ENCODE peak calls at places on chromosome 21, in ten cellular contexts. E is epithelial cell of proximal tubule, I is HFF-Myc, M is GM12878, Y is astrocyte of the spinal cord, H is bronchial epithelial cell, J is cardiac muscle cell, R is PC-9, B is fibroblast of the aortic adventitia, K is lower lobe of right lung. C is an unnamed sample.

GRCh38 chr21:29298348-29299045 is at the start of gene BACH1:
- DNase-seq in E (no peak), I (no peak), M (no peak), Y (peak), H (peak), J (peak), R (peak), B (peak), K (peak), C (peak)

GRCh38 chr21:31273278-31273677 is 70.8 kb downstream of the TIAM1 start:
- DNase-seq in E (no peak), I (no peak), M (no peak), Y (no peak), H (peak), J (no peak), R (no peak), B (no peak), K (no peak), C (no peak)

GRCh38 chr21:17446737-17447136 is 66.1 kb upstream of the CXADR start:
- DNase-seq in E (no peak), I (no peak), M (no peak), Y (no peak), H (peak), J (no peak), R (no peak), B (peak), K (no peak), C (no peak)

GRCh38 chr21:29287383-29287782 is 11.3 kb upstream of the BACH1 start:
- DNase-seq in E (no peak), I (no peak), M (no peak), Y (peak), H (peak), J (peak), R (no peak), B (peak), K (no peak), C (peak)

GRCh38 chr21:39185157-39185556 is 1.9 kb upstream of the PSMG1 start:
- DNase-seq in E (no peak), I (no peak), M (no peak), Y (no peak), H (no peak), J (no peak), R (no peak), B (no peak), K (no peak), C (no peak)

GRCh38 chr21:24280591-24280990 is 1326.7 kb downstream of the MRPL39 start:
- DNase-seq in E (no peak), I (no peak), M (no peak), Y (no peak), H (no peak), J (no peak), R (no peak), B (no peak), K (no peak), C (no peak)

GRCh38 chr21:29449306-29449940 is 150.7 kb downstream of the BACH1 start:
- DNase-seq in E (no peak), I (no peak), M (no peak), Y (no peak), H (no peak), J (peak), R (no peak), B (no peak), K (no peak), C (no peak)

GRCh38 chr21:17343055-17343454 is 169.8 kb upstream of the CXADR start:
- DNase-seq in E (no peak), I (peak), M (no peak), Y (peak), H (peak), J (peak), R (no peak), B (peak), K (no peak), C (peak)

GRCh38 chr21:25370311-25370744 is 237.0 kb downstream of the MRPL39 start:
- DNase-seq in E (peak), I (peak), M (no peak), Y (peak), H (peak), J (peak), R (no peak), B (peak), K (no peak), C (no peak)

GRCh38 chr21:35111531-35111930 is 62.4 kb upstream of the RUNX1 start:
- DNase-seq in E (no peak), I (no peak), M (no peak), Y (no peak), H (peak), J (no peak), R (peak), B (no peak), K (no peak), C (no peak)

GRCh38 chr21:17742181-17742580 is 77.0 kb downstream of the C21orf91 start:
- DNase-seq in E (no peak), I (no peak), M (no peak), Y (no peak), H (peak), J (no peak), R (no peak), B (no peak), K (no peak), C (no peak)

GRCh38 chr21:16280731-16281130 is 550.9 kb downstream of the USP25 start:
- DNase-seq in E (peak), I (no peak), M (no peak), Y (no peak), H (no peak), J (peak), R (no peak), B (no peak), K (no peak), C (no peak)

GRCh38 chr21:14492890-14493289 is 53.2 kb downstream of the SAMSN1 start:
- DNase-seq in E (no peak), I (no peak), M (no peak), Y (no peak), H (no peak), J (no peak), R (no peak), B (no peak), K (no peak), C (no peak)

GRCh38 chr21:16536661-16537359 is 807.0 kb downstream of the USP25 start:
- DNase-seq in E (no peak), I (no peak), M (no peak), Y (peak), H (peak), J (peak), R (no peak), B (peak), K (no peak), C (no peak)

GRCh38 chr21:37675202-37675801 is 241.0 kb downstream of the KCNJ6 start:
- DNase-seq in E (no peak), I (peak), M (no peak), Y (peak), H (peak), J (peak), R (peak), B (peak), K (peak), C (peak)

GRCh38 chr21:34813266-34813886 is 144.6 kb downstream of the CLIC6 start:
- DNase-seq in E (no peak), I (no peak), M (no peak), Y (peak), H (peak), J (peak), R (peak), B (peak), K (no peak), C (no peak)

DNA sequence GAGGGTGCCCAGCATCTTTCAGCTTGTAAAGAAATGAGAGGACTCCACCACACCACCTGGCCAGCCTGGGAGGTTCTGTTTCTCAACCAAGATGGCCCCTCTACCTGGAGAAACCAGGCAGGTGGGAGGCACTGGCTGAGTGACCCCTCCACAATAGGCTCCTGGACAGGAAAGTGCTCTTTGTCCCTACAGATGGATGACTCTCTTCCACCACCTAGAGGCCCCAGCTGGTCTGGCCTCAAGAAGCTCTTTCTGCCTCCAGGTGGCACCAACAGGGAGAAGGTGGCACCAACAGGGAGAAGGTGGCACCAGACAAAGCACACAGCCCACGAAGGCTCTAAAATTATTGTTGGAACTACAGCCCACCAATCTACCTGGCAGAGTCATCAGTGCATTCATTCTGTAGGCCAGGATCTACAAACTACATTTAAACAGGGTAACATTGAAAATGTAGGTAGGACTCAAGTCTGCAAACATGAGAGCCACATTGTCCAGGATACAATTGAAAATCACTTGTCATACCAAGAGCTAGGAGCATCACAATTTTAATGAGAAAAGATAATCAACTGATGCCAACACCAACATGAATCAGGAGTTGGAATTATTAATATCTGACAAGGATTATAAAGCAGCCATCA is 14.4 kb downstream of the TMPRSS3 start:
- DNase-seq in E (no peak), I (no peak), M (no peak), Y (peak), H (peak), J (peak), R (peak), B (peak), K (peak), C (peak)
- TF ChIP-seq CTCF in E (peak), I (peak), M (peak), Y (peak), H (peak), J (peak), R (peak), B (peak), K (peak), C (peak)

GRCh38 chr21:36310016-36310415 is 10.0 kb upstream of the MORC3 start:
- DNase-seq in E (no peak), I (no peak), M (peak), Y (no peak), H (no peak), J (no peak), R (no peak), B (no peak), K (no peak), C (peak)
- H3K4me3 ChIP-seq in E (no peak), I (no peak), M (no peak), Y (no peak), H (no peak), J (no peak), R (no peak), B (no peak), K (no peak), C (no peak)

GRCh38 chr21:46326110-46326703 is 2.3 kb downstream of the PCNT start:
- DNase-seq in E (no peak), I (no peak), M (no peak), Y (no peak), H (no peak), J (no peak), R (peak), B (no peak), K (no peak), C (no peak)

GRCh38 chr21:46323710-46324389 is at the start of the genes C21orf58 and PCNT:
- DNase-seq in E (peak), I (peak), M (peak), Y (peak), H (peak), J (peak), R (peak), B (peak), K (peak), C (peak)

GRCh38 chr21:46323227-46323709 is 402 bp downstream of the C21orf58 start:
- DNase-seq in E (no peak), I (no peak), M (no peak), Y (no peak), H (no peak), J (no peak), R (no peak), B (no peak), K (no peak), C (peak)

GRCh38 chr21:46325073-46325912 is 1.3 kb downstream of the PCNT start:
- DNase-seq in E (no peak), I (no peak), M (no peak), Y (peak), H (peak), J (peak), R (peak), B (peak), K (peak), C (peak)

DNA sequence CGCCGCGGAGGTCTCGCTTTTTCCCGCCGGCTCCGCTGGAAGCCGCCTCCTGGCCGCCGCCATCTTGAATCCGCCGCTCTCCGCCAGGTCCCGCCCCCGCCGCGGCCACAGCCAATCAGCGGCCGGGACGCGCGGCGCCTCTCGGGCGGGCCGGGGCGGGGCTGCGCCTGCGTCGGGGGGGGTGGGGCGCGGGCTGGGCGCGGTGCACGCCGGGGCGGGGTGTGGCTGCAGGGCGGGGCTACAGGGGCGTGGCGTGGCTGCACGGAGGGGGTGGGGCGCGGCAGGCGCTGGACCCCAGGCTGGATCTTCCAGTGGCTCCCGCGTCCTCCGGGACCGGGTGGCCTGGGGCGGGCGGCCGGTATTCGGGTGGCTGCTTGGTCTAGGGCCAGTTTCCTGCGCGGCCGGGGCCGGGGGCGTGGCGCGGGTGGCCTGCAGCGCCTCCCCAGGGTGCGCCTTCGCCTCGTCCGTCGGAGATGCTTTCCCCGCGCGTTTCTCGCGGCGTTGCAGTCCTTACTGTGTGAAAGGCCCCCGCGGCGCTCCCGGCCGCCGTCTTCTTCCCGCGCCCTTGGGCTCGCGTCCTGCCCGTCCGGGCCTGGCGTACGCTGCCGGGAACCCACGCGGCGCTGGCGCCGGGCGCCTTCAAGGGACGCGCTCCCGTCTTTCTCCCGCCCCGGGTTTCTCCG is 575 bp downstream of the PCNT start:
- DNase-seq in E (no peak), I (no peak), M (no peak), Y (peak), H (peak), J (peak), R (peak), B (peak), K (peak), C (peak)
- TF ChIP-seq CTCF in E (no peak), I (no peak), M (peak), Y (peak), H (no peak), J (peak), R (no peak), B (peak), K (peak), C (peak)

GRCh38 chr21:27369962-27370578 is 403.2 kb upstream of the ADAMTS5 start:
- DNase-seq in E (no peak), I (no peak), M (no peak), Y (no peak), H (no peak), J (no peak), R (no peak), B (no peak), K (no peak), C (no peak)
- H3K4me3 ChIP-seq in E (no peak), I (no peak), M (no peak), Y (no peak), H (no peak), J (no peak), R (no peak), B (no peak), K (no peak), C (no peak)

DNA sequence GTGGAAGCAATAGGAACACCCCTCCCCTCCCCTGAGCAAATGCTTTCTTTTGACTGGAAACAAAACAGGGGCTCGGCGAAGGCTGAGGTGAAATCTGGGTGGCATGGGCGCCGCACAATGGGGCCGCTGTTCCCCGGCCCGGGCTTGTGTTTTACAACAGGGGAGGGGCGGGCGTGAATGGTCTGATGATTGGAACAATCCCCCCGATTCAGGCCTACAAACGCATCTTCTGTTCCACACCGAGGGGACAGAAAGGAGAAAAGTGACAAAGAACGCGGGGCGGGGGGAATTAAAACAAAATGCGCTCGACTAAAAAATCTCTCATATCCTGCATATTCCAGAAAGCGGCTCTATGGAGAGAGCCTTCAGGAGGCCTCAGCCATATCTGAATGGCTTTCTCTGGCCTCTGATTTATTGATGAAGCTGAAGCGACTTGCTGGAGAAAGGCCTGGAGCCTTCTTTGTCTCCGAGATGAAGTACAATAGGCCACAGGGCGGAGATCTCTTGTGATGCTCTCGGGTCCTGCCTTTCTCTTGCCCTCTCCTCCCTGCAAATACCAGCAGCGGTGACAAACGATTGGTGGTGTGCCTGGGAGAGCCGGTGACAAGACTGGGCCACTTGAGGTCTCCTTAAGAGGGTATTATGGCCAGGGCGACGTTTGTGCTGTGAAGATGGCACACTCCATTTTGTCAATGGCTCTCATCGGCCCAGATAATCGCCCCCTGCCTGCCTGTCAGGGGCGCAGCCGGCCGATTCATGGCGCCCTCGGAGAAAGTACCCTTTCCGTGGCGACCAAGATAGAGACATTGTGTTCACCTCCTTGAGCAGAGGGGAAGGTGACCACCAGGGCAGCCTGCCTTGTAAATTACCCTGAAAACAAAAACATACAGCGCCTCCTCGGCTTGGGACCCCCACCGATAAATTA is 47.1 kb upstream of the OLIG2 start:
- DNase-seq in E (no peak), I (no peak), M (no peak), Y (no peak), H (no peak), J (no peak), R (no peak), B (no peak), K (no peak), C (no peak)
- TF ChIP-seq CTCF in E (no peak), I (no peak), M (no peak), Y (no peak), H (no peak), J (no peak), R (no peak), B (no peak), K (no peak), C (no peak)

GRCh38 chr21:44456207-44456914 is 1.1 kb downstream of the LRRC3 start:
- DNase-seq in E (no peak), I (no peak), M (no peak), Y (no peak), H (no peak), J (no peak), R (no peak), B (no peak), K (peak), C (no peak)
- H3K4me3 ChIP-seq in E (peak), I (peak), M (no peak), Y (peak), H (peak), J (peak), R (no peak), B (peak), K (peak), C (no peak)

C was measured in GM12865.